ENCODE peak calls at places on chromosomes 13 and 19, in seven cellular contexts. J is mammary epithelial cell, Z is nephron progenitor cell, X is keratinocyte, F is thyroid gland, A is dorsolateral prefrontal cortex, C is lower lobe of right lung. H is an unnamed sample.
A peak's percentile ranks its signal among the peaks of the same experiment; 100 is the strongest.

GRCh38 chr19:18865973-18866799 is 29.8 kb downstream of the CERS1 start:
- DNase-seq in F (peak; percentile 36), J (peak; percentile 39), X (no peak), Z (peak; percentile 87), A (peak; percentile 54), C (peak; percentile 72), H (peak; percentile 66)

GRCh38 chr19:3284759-3285646 is 60.5 kb downstream of the CELF5 start:
- DNase-seq in J (peak; percentile 66), X (peak; percentile 49), Z (peak; percentile 99), F (peak; percentile 46), A (no peak), C (peak; percentile 90), H (peak; percentile 67)

GRCh38 chr19:58544591-58545285 is 874 bp downstream of the TRIM28 start:
- DNase-seq in F (peak; percentile 52), X (no peak), A (no peak), Z (peak; percentile 83), J (no peak), C (peak; percentile 63), H (peak; percentile 47)

GRCh38 chr13:99151516-99151915 is 49.1 kb upstream of the UBAC2 start:
- DNase-seq in J (peak; percentile 92), Z (no peak), A (no peak), X (peak; percentile 77), C (no peak), F (no peak), H (peak; percentile 84)

GRCh38 chr13:39600766-39601165 is 2.2 kb downstream of the LHFPL6 start:
- DNase-seq in Z (peak; percentile 12), C (no peak), A (no peak), J (no peak), F (no peak), X (no peak), H (peak; percentile 34)

GRCh38 chr19:46350758-46351159 is 3.9 kb downstream of the PPP5C start:
- DNase-seq in J (no peak), F (no peak), C (no peak), A (no peak), Z (no peak), X (no peak), H (no peak)

GRCh38 chr19:56639217-56639616 is 3.7 kb upstream of the SMIM17 start:
- DNase-seq in F (no peak), Z (peak; percentile 21), A (no peak), X (no peak), J (no peak), C (no peak), H (peak; percentile 28)

GRCh38 chr13:39815345-39816111 is 160.1 kb downstream of the COG6 start:
- DNase-seq in F (no peak), J (no peak), A (no peak), X (no peak), C (no peak), Z (no peak), H (peak; percentile 74)

GRCh38 chr13:113005076-113005865 is 36.3 kb downstream of the MCF2L start:
- DNase-seq in C (no peak), F (no peak), J (no peak), Z (no peak), A (no peak), X (no peak), H (no peak)

GRCh38 chr13:110027470-110028240 is 241.3 kb upstream of the IRS2 start:
- DNase-seq in X (no peak), F (no peak), Z (no peak), J (no peak), C (no peak), A (no peak), H (no peak)

GRCh38 chr13:31042501-31043165 is 110.2 kb downstream of the TEX26 start:
- DNase-seq in A (no peak), F (no peak), J (no peak), C (no peak), Z (no peak), X (no peak), H (no peak)

GRCh38 chr19:17302391-17303166 is 646 bp downstream of the ABHD8 start:
- DNase-seq in F (peak; percentile 24), X (no peak), C (peak; percentile 66), A (no peak), J (no peak), Z (peak; percentile 26), H (no peak)

GRCh38 chr13:30034448-30034795 is 184.0 kb upstream of the UBL3 start:
- DNase-seq in C (no peak), J (no peak), Z (no peak), F (no peak), A (no peak), X (no peak), H (peak; percentile 27)

GRCh38 chr19:31715249-31715944 is 366.2 kb upstream of the TSHZ3 start:
- DNase-seq in J (no peak), A (no peak), X (no peak), C (no peak), Z (no peak), F (no peak), H (peak; percentile 45)

GRCh38 chr19:6249296-6249695 is 30.5 kb downstream of the MLLT1 start:
- DNase-seq in J (no peak), F (no peak), X (no peak), C (peak; percentile 16), Z (no peak), A (peak; percentile 68), H (no peak)

GRCh38 chr13:50448535-50448981 is 394.9 kb downstream of the DLEU7 start:
- DNase-seq in J (peak; percentile 60), F (no peak), C (no peak), Z (no peak), A (no peak), X (peak; percentile 4), H (no peak)

GRCh38 chr19:21947775-21948174 is 63.0 kb downstream of the ZNF208 start:
- DNase-seq in X (no peak), A (no peak), F (no peak), C (no peak), J (no peak), Z (no peak), H (peak; percentile 2)

GRCh38 chr13:73754727-73755292 is 379.4 kb downstream of the KLF12 start:
- DNase-seq in F (no peak), X (peak; percentile 5), J (peak; percentile 50), A (no peak), Z (peak; percentile 30), C (no peak), H (peak; percentile 76)

GRCh38 chr13:56561327-56561726 is 579.4 kb upstream of the PRR20A start:
- DNase-seq in J (no peak), C (no peak), X (no peak), A (no peak), Z (no peak), F (no peak), H (no peak)
- TF ChIP-seq CTCF in J (peak; percentile 20), C (no peak), X (no peak), A (no peak), Z (no peak), F (no peak), H (no peak)

DNA sequence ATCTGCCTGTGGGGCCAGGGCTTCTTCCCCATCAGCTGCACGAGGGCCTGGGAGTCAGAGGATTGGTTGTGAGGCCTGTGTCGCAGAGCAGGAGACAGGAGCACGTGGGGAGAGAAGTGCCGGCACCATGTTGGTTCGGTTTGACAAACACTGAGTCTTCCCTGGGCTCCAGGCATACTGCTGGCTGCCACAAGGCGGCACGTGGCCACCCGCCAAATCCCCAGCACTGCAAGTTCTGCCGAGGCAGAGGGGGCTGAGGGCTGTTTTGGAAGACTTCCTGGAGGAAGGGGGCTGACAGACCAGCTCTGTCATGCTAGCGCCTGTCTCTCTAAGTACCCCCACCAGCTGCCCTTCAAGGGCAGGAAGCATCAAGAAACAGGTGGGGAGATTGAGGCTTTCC is 9.5 kb downstream of the SHANK1 start:
- DNase-seq in C (no peak), J (no peak), Z (no peak), A (no peak), X (no peak), F (no peak), H (no peak)
- TF ChIP-seq CTCF in C (no peak), J (no peak), Z (no peak), A (no peak), X (peak; percentile 41), F (no peak), H (no peak)

GRCh38 chr13:68813397-68813796 is 1294.2 kb upstream of the ATXN8OS start:
- DNase-seq in A (no peak), C (no peak), X (no peak), F (no peak), Z (no peak), J (no peak), H (no peak)

GRCh38 chr13:68806125-68806524 is 1301.5 kb upstream of the ATXN8OS start:
- DNase-seq in X (no peak), C (no peak), J (no peak), Z (no peak), A (no peak), F (no peak), H (no peak)

GRCh38 chr13:68808456-68808855 is 1299.2 kb upstream of the ATXN8OS start:
- DNase-seq in A (no peak), F (no peak), Z (no peak), C (no peak), X (no peak), J (no peak), H (no peak)

GRCh38 chr13:68810660-68811059 is 1297.0 kb upstream of the ATXN8OS start:
- DNase-seq in A (no peak), J (no peak), Z (no peak), X (no peak), F (no peak), C (no peak), H (no peak)
- TF ChIP-seq CTCF in A (no peak), J (no peak), Z (no peak), X (no peak), F (no peak), C (no peak), H (no peak)

GRCh38 chr13:111505175-111505777 is 184.8 kb downstream of the TEX29 start:
- DNase-seq in A (no peak), F (no peak), X (no peak), J (no peak), Z (peak; percentile 66), C (no peak), H (peak; percentile 2)
- TF ChIP-seq CTCF in A (no peak), F (no peak), X (no peak), J (no peak), Z (peak; percentile 63), C (peak; percentile 23), H (no peak)

H was measured in cardiac fibroblast.